ENCODE peak calls at places on chromosomes 7 and 10, in four cellular contexts. F, W, R and C are unnamed samples.

GRCh38 chr7:51075681-51076580 is 240.7 kb downstream of the COBL start:
- DNase-seq in F (no peak), W (no peak), R (no peak), C (no peak)

GRCh38 chr7:100914879-100915442 is 19.3 kb upstream of the ACHE start:
- DNase-seq in R (no peak), F (no peak), W (no peak), C (no peak)

GRCh38 chr7:16204953-16205352 is 216.4 kb downstream of the CRPPA start:
- DNase-seq in F (peak; percentile 51), R (no peak), W (no peak), C (no peak)

GRCh38 chr10:113666682-113667252 is 2.9 kb upstream of the NRAP start:
- DNase-seq in F (no peak), R (no peak), W (no peak), C (no peak)

GRCh38 chr7:47714669-47715607 is 133.0 kb upstream of the TNS3 start:
- DNase-seq in F (no peak), R (no peak), W (no peak), C (no peak)

GRCh38 chr7:80859272-80859970 is 59.4 kb downstream of the SEMA3C start:
- DNase-seq in W (no peak), R (no peak), F (no peak), C (no peak)

GRCh38 chr7:38178695-38179344 is 775 bp downstream of the STARD3NL start:
- DNase-seq in R (no peak), F (no peak), W (no peak), C (no peak)

GRCh38 chr10:17022399-17022798 is 107.2 kb downstream of the CUBN start:
- DNase-seq in R (no peak), F (peak; percentile 32), W (no peak), C (no peak)

GRCh38 chr7:150850273-150850672 is 2.0 kb upstream of the AOC1 start:
- DNase-seq in W (no peak), F (no peak), R (no peak), C (no peak)

GRCh38 chr10:132762267-132762666 is 23.7 kb downstream of the NKX6-2 start:
- DNase-seq in R (no peak), F (no peak), W (no peak), C (no peak)

GRCh38 chr10:44348496-44348895 is 36.4 kb downstream of the CXCL12 start:
- DNase-seq in F (no peak), R (no peak), W (no peak), C (no peak)

GRCh38 chr10:16491933-16492332 is 29.7 kb downstream of the C1QL3 start:
- DNase-seq in W (no peak), R (no peak), F (no peak), C (no peak)

GRCh38 chr10:132977076-132977475 is 34.7 kb upstream of the CFAP46 start:
- DNase-seq in R (no peak), F (no peak), W (no peak), C (no peak)

GRCh38 chr7:156473476-156474240 is 166.9 kb upstream of the RNF32 start:
- DNase-seq in R (peak; percentile 59), W (peak; percentile 57), F (peak; percentile 72), C (peak; percentile 25)

GRCh38 chr7:25893436-25893835 is 258.6 kb upstream of the NFE2L3 start:
- DNase-seq in R (no peak), F (no peak), W (no peak), C (no peak)

GRCh38 chr10:21364196-21365114 is 161.0 kb downstream of the SKIDA1 start:
- DNase-seq in F (peak; percentile 85), W (no peak), R (peak; percentile 89), C (peak; percentile 89)

GRCh38 chr7:20217193-20217948 is at the start of gene MACC1:
- DNase-seq in W (peak; percentile 38), R (no peak), F (peak; percentile 97), C (no peak)

GRCh38 chr7:68629-69028 is 123.7 kb upstream of the FAM20C start:
- DNase-seq in R (no peak), F (peak; percentile 49), W (peak; percentile 50), C (no peak)

GRCh38 chr10:43708256-43708655 is 59.6 kb upstream of the ZNF32 start:
- DNase-seq in R (no peak), F (no peak), W (no peak), C (no peak)

GRCh38 chr7:29854257-29854938 is 48.1 kb downstream of the WIPF3 start:
- DNase-seq in W (no peak), F (peak; percentile 73), R (no peak), C (no peak)

GRCh38 chr10:80070068-80070467 is 8.4 kb upstream of the TMEM254 start:
- DNase-seq in F (no peak), R (no peak), W (no peak), C (no peak)

GRCh38 chr10:12729885-12730284 is 271.6 kb downstream of the CCDC3 start:
- DNase-seq in F (peak; percentile 86), W (peak; percentile 61), R (no peak), C (no peak)

GRCh38 chr10:58818889-58819288 is 306.2 kb downstream of the BICC1 start:
- DNase-seq in F (no peak), R (no peak), W (no peak), C (peak; percentile 16)

GRCh38 chr7:2017483-2017891 is 215.3 kb downstream of the MAD1L1 start:
- DNase-seq in F (no peak), W (no peak), R (no peak), C (no peak)

GRCh38 chr7:96300487-96300886 is 21.4 kb downstream of the SLC25A13 start:
- DNase-seq in R (no peak), F (no peak), W (no peak), C (peak; percentile 30)

GRCh38 chr10:77927343-77928256 is 1.0 kb upstream of the DLG5 start:
- DNase-seq in W (no peak), F (peak; percentile 67), R (no peak), C (no peak)

GRCh38 chr7:80732635-80733034 is 94.2 kb downstream of the CD36 start:
- DNase-seq in R (no peak), F (peak; percentile 50), W (peak; percentile 24), C (peak; percentile 10)

GRCh38 chr10:104059364-104059763 is 26.3 kb downstream of the COL17A1 start:
- DNase-seq in W (no peak), R (no peak), F (peak; percentile 80), C (no peak)

GRCh38 chr7:22387583-22387982 is 30.6 kb upstream of the RAPGEF5 start:
- DNase-seq in F (no peak), W (no peak), R (no peak), C (no peak)

GRCh38 chr7:71198887-71199286 is 66.9 kb downstream of the GALNT17 start:
- DNase-seq in R (no peak), F (no peak), W (no peak), C (no peak)
- TF ChIP-seq JUNB in R (no peak), F (no peak), W (no peak), C (no peak)

DNA sequence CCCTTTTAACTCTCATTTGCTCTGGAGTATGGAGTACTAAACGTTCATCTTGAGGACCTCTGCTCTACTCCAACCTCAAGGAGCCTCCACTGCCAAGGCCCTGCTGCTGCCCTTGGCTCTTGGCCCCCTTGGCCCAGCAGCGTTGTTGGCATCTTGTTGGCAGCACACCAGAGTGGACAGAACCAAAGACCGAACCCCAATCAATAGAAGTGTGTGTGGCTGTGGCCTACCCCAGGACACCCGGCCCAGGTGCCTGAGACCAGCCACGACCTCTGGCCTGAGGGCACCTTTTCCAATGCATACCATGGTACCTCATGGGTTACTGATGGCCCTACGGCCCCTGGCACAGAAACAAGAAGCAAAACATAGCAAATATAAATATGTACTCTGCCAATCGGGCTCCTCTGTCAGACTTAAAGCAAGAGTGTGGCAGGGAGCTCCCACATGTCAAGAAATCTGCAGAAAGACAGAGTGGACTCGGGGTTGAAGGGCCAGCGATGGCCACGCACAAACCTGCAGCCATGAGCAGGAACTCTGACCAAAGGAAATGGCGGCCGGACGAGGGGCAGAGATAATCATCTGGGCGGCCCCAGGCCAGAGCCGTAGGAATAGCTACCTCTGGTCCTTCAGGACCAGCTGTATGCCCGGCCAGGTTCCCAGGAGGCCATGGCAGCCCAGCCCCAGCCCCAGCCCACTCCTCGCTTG is 2.9 kb downstream of the NPC1L1 start:
- DNase-seq in W (no peak), R (no peak), F (no peak), C (no peak)
- TF ChIP-seq JUNB in W (no peak), R (no peak), F (no peak), C (no peak)

GRCh38 chr10:76082956-76083355 is 651.5 kb downstream of the LRMDA start:
- DNase-seq in R (peak; percentile 24), W (no peak), F (peak; percentile 98), C (no peak)
- TF ChIP-seq JUNB in R (no peak), W (no peak), F (no peak), C (no peak)

DNA sequence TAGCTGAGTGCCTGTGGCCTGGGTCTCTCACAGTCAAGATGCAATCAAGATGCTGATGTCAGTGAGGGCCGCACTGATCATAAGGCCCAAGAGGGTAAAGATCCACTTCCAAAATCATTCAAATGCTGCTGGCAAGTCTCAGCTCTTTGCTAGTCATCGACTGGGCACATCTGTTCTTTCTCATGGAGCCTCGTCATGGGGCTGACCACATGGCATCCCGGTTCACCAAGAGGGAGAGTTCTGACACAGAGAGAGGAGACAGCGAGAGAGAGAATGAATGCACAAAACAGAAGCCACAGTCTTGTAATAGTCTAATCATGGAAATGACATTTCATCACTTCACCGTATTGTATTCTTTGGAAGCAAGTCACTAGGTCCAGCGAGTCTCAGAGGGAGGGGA is 1067.5 kb upstream of the C7orf33 start:
- DNase-seq in W (no peak), F (no peak), R (no peak), C (no peak)
- TF ChIP-seq JUNB in W (no peak), F (no peak), R (no peak), C (no peak)

GRCh38 chr10:3931901-3932300 is 146.9 kb upstream of the KLF6 start:
- DNase-seq in W (no peak), F (no peak), R (no peak), C (no peak)
- TF ChIP-seq JUNB in W (no peak), F (no peak), R (no peak), C (no peak)

GRCh38 chr10:49448924-49449323 is 53.0 kb upstream of the DRGX start:
- DNase-seq in F (no peak), W (no peak), R (no peak), C (no peak)

GRCh38 chr10:49441488-49442476 is 45.9 kb upstream of the DRGX start:
- DNase-seq in W (no peak), R (no peak), F (peak; percentile 47), C (no peak)

GRCh38 chr10:49444349-49444748 is 48.5 kb upstream of the DRGX start:
- DNase-seq in F (no peak), W (no peak), R (no peak), C (no peak)

GRCh38 chr10:49442863-49443262 is 47.0 kb upstream of the DRGX start:
- DNase-seq in F (no peak), R (no peak), W (no peak), C (no peak)

GRCh38 chr10:49446031-49446430 is 50.1 kb upstream of the DRGX start:
- DNase-seq in R (no peak), W (no peak), F (no peak), C (no peak)
- TF ChIP-seq JUNB in R (no peak), W (no peak), F (no peak), C (no peak)